ENCODE peak calls at places on chromosomes 1 and 21, in seven cellular contexts. P, F, S, K, D, Q and L are unnamed samples.

GRCh38 chr1:38009088-38009840 is 3.3 kb upstream of the UTP11 start:
- DNase-seq in P (no peak), F (no peak), S (peak; percentile 72), K (no peak), D (no peak), Q (no peak), L (peak; percentile 41)

GRCh38 chr1:184386271-184387068 is at the start of gene C1orf21:
- DNase-seq in P (peak; percentile 93), F (peak; percentile 94), S (peak; percentile 92), K (no peak), D (peak; percentile 97), Q (peak; percentile 87), L (peak; percentile 96)

GRCh38 chr1:38662141-38662540 is 197.4 kb downstream of the RRAGC start:
- DNase-seq in P (no peak), F (no peak), S (no peak), K (no peak), D (no peak), Q (no peak), L (no peak)

GRCh38 chr1:169062152-169062551 is 44.3 kb upstream of the ATP1B1 start:
- DNase-seq in P (no peak), F (no peak), S (no peak), K (no peak), D (no peak), Q (no peak), L (no peak)

GRCh38 chr1:106290805-106291537 is 765.5 kb upstream of the PRMT6 start:
- DNase-seq in P (no peak), F (no peak), S (no peak), K (no peak), D (peak; percentile 7), Q (no peak), L (no peak)

GRCh38 chr1:22681564-22682276 is 28.7 kb downstream of the C1QB start:
- DNase-seq in P (no peak), F (no peak), S (no peak), K (no peak), D (peak; percentile 67), Q (no peak), L (no peak)

GRCh38 chr1:11211925-11212587 is 22.9 kb downstream of the ANGPTL7 start:
- DNase-seq in P (no peak), F (no peak), S (no peak), K (no peak), D (no peak), Q (no peak), L (no peak)

GRCh38 chr1:43069481-43070050 is 102.5 kb downstream of the EBNA1BP2 start:
- DNase-seq in P (no peak), F (no peak), S (peak; percentile 21), K (peak; percentile 85), D (no peak), Q (no peak), L (peak; percentile 68)

GRCh38 chr1:108502138-108502537 is 52.0 kb downstream of the NBPF6 start:
- DNase-seq in P (no peak), F (no peak), S (no peak), K (no peak), D (no peak), Q (no peak), L (no peak)

GRCh38 chr1:212578043-212578442 is 30.5 kb upstream of the ATF3 start:
- DNase-seq in P (no peak), F (no peak), S (no peak), K (no peak), D (no peak), Q (no peak), L (no peak)

GRCh38 chr1:91502882-91503184 is 2.2 kb downstream of the CDC7 start:
- DNase-seq in P (no peak), F (no peak), S (peak; percentile 46), K (peak; percentile 83), D (no peak), Q (no peak), L (no peak)

GRCh38 chr1:63723618-63724017 is 50.2 kb upstream of the ROR1 start:
- DNase-seq in P (no peak), F (no peak), S (no peak), K (no peak), D (no peak), Q (no peak), L (no peak)

GRCh38 chr21:42660118-42660470 is 6.7 kb downstream of the PDE9A start:
- DNase-seq in P (no peak), F (no peak), S (no peak), K (no peak), D (no peak), Q (no peak), L (no peak)
- H3K36me3 ChIP-seq in P (no peaks in the 10 kb centered on the region), F (no peaks in the 10 kb centered on the region), S (no peaks in the 10 kb centered on the region), K (peaks cover 10% of the 10 kb centered on the region), D (no peaks in the 10 kb centered on the region), Q (no peaks in the 10 kb centered on the region), L (peaks cover 7% of the 10 kb centered on the region)

DNA sequence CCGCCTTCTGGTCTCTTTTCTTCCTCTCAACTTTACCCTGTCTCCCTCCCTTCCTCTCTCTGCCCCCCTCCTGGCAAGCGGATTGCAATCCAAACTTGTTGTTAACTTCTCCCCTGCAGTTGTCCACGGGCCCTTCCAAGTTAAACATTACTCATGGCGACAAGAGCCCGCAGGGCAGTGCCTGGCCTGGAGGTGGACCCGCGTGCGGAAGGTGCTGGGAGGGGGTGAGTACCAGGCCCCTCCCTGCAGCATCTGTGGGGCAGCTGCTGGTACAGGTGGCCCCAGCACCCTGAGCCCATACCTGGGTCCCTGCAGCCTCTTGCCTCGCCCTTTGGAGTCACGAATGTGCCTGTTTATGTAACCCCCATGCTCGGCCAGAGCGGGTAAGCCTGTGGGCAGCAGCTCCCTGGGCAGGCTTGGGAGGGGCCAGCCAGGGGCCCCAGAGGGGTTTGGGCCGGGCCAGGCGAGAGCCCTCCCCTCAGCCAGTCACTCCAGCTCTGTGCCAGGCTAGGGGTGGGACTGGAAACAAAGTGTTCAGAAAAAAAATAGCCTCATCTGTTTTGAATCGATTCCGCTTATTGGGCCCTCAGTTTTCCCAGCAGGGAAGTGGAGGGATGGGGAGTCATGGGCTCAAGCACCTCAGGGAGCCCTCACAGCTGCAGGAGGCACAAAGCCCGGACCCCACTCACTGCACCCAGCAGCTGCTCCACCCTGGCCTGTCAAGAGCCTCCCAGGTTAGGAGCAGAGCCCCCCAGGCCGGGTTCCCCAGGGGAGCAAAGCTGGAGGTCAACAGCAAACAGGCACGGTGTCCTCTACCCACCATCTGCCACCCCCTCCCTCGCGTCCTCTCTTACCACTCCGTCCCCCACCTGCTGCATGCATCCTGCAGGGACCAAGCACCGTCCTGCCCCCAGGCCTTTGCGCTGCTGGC is 14.0 kb upstream of the FAAP20 start:
- DNase-seq in P (peak; percentile 50), F (no peak), S (peak; percentile 92), K (peak; percentile 93), D (no peak), Q (peak; percentile 89), L (no peak)
- H3K4me3 ChIP-seq in P (no peak overlapping the region), F (no peak overlapping the region), S (no peak overlapping the region), K (peak overlapping the region; percentile 6), D (no peak overlapping the region), Q (no peak overlapping the region), L (no peak overlapping the region)

GRCh38 chr21:46538262-46538661 is 66.6 kb downstream of the S100B start:
- DNase-seq in P (no peak), F (no peak), S (no peak), K (no peak), D (no peak), Q (no peak), L (no peak)
- H3K36me3 ChIP-seq in P (no peaks in the 10 kb centered on the region), F (peaks cover 90% of the 10 kb centered on the region), S (peaks cover 9% of the 10 kb centered on the region), K (peaks cover 31% of the 10 kb centered on the region), D (peaks cover 67% of the 10 kb centered on the region), Q (peaks cover 86% of the 10 kb centered on the region), L (peaks cover 14% of the 10 kb centered on the region)

GRCh38 chr1:83011270-83011669 is 987.7 kb downstream of the TTLL7 start:
- DNase-seq in P (no peak), F (no peak), S (no peak), K (no peak), D (no peak), Q (no peak), L (no peak)

DNA sequence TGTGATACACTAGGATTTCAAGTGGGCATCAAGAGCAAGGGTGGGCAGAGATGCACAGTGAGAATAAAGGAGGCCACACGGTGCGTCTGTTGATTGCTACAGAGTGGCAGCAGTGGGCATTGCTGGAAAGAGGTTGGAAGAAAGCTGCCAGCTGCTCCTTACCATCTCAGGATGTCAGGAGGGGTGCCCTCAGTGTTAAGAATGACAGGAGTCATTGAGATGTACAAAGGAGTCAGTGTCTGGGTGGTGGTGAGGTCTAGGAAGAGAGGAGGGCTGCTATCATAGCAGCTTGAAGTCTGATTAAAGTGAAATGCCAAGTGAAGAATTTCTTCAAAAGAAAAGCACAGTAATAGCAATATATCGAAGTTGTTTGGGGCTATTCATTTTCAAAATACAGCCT is 992.7 kb downstream of the TTLL7 start:
- DNase-seq in P (no peak), F (no peak), S (no peak), K (no peak), D (no peak), Q (no peak), L (no peak)
- H3K4me3 ChIP-seq in P (no peak overlapping the region), F (no peak overlapping the region), S (no peak overlapping the region), K (no peak overlapping the region), D (no peak overlapping the region), Q (no peak overlapping the region), L (no peak overlapping the region)

DNA sequence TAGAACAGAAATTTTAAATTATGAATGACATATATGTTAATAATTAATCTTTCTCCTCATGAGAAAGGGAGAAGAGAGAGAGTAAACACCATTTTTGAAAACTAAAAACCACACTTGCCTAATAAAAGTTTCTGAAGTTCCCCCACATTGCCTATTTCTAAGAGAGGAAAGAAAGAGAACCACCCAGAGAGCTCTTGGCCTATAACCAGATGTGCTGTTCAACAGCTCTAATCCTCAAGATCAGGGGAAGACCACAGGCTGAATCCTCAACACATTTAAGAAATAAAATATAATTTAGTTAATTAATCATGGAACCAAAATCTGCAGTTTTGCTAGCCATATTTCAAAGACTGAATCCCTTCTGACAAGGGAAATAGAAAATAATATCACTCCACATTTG is 11.9 kb downstream of the PRRX1 start:
- DNase-seq in P (no peak), F (no peak), S (no peak), K (no peak), D (no peak), Q (no peak), L (no peak)
- H3K36me3 ChIP-seq in P (no peaks in the 10 kb centered on the region), F (no peaks in the 10 kb centered on the region), S (peaks cover 8% of the 10 kb centered on the region), K (no peaks in the 10 kb centered on the region), D (peaks cover 31% of the 10 kb centered on the region), Q (no peaks in the 10 kb centered on the region), L (no peaks in the 10 kb centered on the region)